ENCODE peak calls at places on chromosomes 12 and 14, in five cellular contexts. W is astrocyte, H is Peyer's patch, F is omental fat pad, A is WERI-Rb-1. D is an unnamed sample.

GRCh38 chr12:124361074-124361965 is 66.4 kb downstream of the RFLNA start:
- DNase-seq in W (no peak), H (peak), F (no peak), A (no peak), D (peak)

GRCh38 chr12:4564819-4565218 is 2.8 kb downstream of the DYRK4 start:
- DNase-seq in W (no peak), H (no peak), F (no peak), A (no peak), D (no peak)

GRCh38 chr14:65357091-65357490 is 55.4 kb upstream of the FUT8 start:
- DNase-seq in W (no peak), H (no peak), F (no peak), A (no peak), D (no peak)

GRCh38 chr14:49945448-49946319 is 52.8 kb downstream of the ARF6 start:
- DNase-seq in W (no peak), H (no peak), F (no peak), A (no peak), D (no peak)

GRCh38 chr14:73780391-73780790 is 66.2 kb upstream of the PNMA1 start:
- DNase-seq in W (no peak), H (no peak), F (no peak), A (no peak), D (no peak)

GRCh38 chr12:122182887-122183587 is at the start of gene LRRC43:
- DNase-seq in W (peak), H (peak), F (no peak), A (peak), D (no peak)

GRCh38 chr14:68822132-68822651 is 29.3 kb upstream of the ZFP36L1 start:
- DNase-seq in W (no peak), H (peak), F (no peak), A (no peak), D (no peak)

GRCh38 chr12:95017482-95017881 is 14.0 kb upstream of the NDUFA12 start:
- DNase-seq in W (no peak), H (no peak), F (no peak), A (no peak), D (no peak)

GRCh38 chr14:54048736-54049135 is 92.1 kb upstream of the BMP4 start:
- DNase-seq in W (no peak), H (no peak), F (no peak), A (no peak), D (no peak)

GRCh38 chr12:20440408-20440807 is 72.1 kb downstream of the PDE3A start:
- DNase-seq in W (no peak), H (no peak), F (no peak), A (no peak), D (no peak)

GRCh38 chr12:86774841-86775386 is 518.7 kb upstream of the MGAT4C start:
- DNase-seq in W (peak), H (no peak), F (no peak), A (no peak), D (peak)

GRCh38 chr14:50031534-50032313 is 84.6 kb downstream of the VCPKMT start:
- DNase-seq in W (peak), H (no peak), F (no peak), A (no peak), D (peak)

GRCh38 chr12:45708363-45708762 is 21.1 kb upstream of the ARID2 start:
- DNase-seq in W (no peak), H (no peak), F (no peak), A (no peak), D (no peak)

GRCh38 chr12:24584032-24584675 is 364.7 kb downstream of the BCAT1 start:
- DNase-seq in W (no peak), H (no peak), F (no peak), A (no peak), D (no peak)

GRCh38 chr12:114869091-114869834 is 185.3 kb upstream of the TBX3 start:
- DNase-seq in W (peak), H (no peak), F (no peak), A (no peak), D (peak)

GRCh38 chr12:16359512-16360491 is 12.4 kb downstream of the MGST1 start:
- DNase-seq in W (peak), H (peak), F (peak), A (peak), D (peak)

GRCh38 chr12:57838594-57839302 is 7.8 kb downstream of the CTDSP2 start:
- DNase-seq in W (no peak), H (no peak), F (no peak), A (no peak), D (peak)

GRCh38 chr14:32473476-32473875 is 144.4 kb downstream of the AKAP6 start:
- DNase-seq in W (peak), H (no peak), F (peak), A (no peak), D (peak)

GRCh38 chr12:100069795-100070194 is 72.9 kb downstream of the BLTP3B start:
- DNase-seq in W (no peak), H (no peak), F (no peak), A (no peak), D (no peak)

GRCh38 chr14:77024171-77024627 is 4.3 kb downstream of the IRF2BPL start:
- DNase-seq in W (peak), H (peak), F (no peak), A (no peak), D (peak)

GRCh38 chr12:16358896-16359295 is 11.5 kb downstream of the MGST1 start:
- DNase-seq in W (no peak), H (no peak), F (no peak), A (no peak), D (no peak)

GRCh38 chr14:61322011-61322798 is 826 bp downstream of the PRKCH start:
- DNase-seq in W (no peak), H (peak), F (no peak), A (no peak), D (no peak)

GRCh38 chr14:93319494-93319893 is 13.3 kb downstream of the BTBD7 start:
- DNase-seq in W (no peak), H (no peak), F (no peak), A (no peak), D (no peak)

GRCh38 chr14:55889124-55889523 is 229.1 kb upstream of the PELI2 start:
- DNase-seq in W (no peak), H (peak), F (no peak), A (no peak), D (no peak)

GRCh38 chr12:1797011-1797901 is 23.1 kb upstream of the LRTM2 start:
- DNase-seq in W (no peak), H (peak), F (peak), A (no peak), D (no peak)

GRCh38 chr14:97900187-97900586 is 1103.0 kb downstream of the VRK1 start:
- DNase-seq in W (no peak), H (no peak), F (no peak), A (no peak), D (no peak)

GRCh38 chr12:100356646-100357223 is at the start of gene SLC17A8:
- DNase-seq in W (no peak), H (no peak), F (no peak), A (no peak), D (no peak)

DNA sequence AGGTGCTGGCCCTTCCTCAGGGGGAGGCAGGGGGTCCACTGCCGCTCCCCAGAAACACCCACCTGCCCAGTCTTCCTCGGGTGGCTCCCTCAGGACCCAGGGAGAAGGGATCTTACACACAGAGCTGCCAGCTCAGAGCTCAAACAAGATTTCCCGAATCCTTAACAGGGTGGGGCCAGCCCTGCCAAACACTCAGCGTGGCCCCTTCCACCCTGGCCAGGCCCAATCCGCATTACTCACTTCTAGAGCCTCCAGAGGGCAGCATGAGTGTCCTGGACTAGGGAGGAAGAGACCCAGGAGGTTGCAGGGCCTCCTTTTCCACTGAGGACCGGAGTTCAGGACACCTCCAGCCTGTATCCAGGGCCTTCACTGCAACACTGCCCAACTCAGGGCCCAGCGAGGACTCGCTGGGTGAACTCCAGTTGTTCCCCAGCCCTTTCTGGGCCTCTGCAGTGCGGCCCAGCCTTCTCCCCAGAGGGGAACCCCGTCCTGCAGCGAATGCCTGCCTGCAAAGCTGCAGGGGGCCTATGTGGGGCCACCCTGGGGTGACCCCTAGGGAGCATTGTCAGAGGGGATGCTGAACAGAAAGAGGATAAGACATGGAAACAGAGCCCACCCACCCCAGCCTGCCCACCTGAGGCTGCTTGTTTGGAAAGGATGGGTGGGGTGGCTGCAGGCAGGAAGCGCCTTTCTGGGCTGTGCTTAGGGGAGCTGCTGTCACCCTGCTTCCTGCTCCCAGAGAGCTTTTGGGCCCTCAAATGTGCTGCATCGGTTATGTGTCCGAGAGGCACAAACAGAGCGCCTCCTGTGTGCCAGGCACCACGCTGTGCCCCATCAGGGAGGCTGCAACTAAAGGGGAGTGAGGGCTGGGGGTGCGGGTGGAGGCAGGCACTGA is 43.8 kb downstream of the CCNK start:
- DNase-seq in W (peak), H (no peak), F (no peak), A (peak), D (peak)
- TF ChIP-seq CTCF in W (no peak), H (no peak), F (no peak), A (peak), D (peak)

DNA sequence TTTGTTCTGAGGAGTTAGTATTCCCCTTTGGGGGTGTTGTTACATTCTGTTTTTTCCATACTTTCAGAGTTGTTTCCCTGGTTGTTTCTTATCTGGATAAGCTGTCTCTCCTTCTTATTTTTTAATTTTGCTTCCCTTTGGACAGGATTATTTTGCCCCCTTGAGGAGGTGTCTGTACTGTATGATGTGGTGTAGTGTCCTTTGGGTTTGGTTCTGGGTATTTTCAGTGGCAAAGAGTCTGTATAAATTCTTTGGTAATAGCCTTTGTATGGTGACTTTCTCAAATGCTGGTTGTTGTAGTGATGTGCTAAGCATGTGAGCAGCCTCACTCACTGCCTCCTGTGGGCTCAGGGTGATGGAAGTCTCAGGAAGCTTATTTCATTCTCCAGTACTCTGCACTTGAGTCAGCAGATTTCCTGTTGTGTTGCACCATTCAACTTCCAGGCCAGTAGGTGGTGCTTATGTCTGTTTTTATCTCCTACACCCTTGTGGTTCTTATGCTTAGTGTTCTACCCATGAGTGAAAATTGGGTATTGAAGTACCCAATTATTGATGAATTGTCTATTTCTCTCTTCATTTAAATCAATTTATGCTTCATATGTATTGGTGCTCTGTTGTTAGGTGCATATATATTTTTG is 103.3 kb upstream of the PMCH start:
- DNase-seq in W (peak), H (no peak), F (no peak), A (peak), D (peak)
- TF ChIP-seq CTCF in W (peak), H (peak), F (no peak), A (peak), D (peak)

DNA sequence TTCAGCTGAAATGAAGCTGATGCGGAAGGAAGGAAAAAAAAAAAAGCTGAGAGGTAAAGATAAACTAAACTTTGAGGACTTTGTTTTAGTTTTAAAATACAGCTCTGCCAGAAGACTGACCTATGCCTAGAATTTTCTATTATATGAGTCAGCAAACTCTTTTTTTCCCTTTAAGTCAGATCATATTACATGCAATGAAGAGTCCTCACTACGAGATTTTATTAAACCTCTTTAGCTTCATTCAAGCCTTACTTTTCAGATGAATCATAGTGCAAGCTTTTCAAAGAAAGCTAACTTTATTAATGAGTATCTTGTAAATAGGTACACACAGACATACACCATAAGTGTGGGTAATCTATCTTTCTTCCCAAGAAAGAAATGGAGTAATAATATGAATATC is 57.8 kb upstream of the FSCB start:
- DNase-seq in W (peak), H (no peak), F (no peak), A (no peak), D (peak)
- TF ChIP-seq CTCF in W (no peak), H (no peak), F (no peak), A (no peak), D (no peak)

GRCh38 chr12:12786716-12787601 is 1.5 kb downstream of the APOLD1 start:
- DNase-seq in W (peak), H (peak), F (no peak), A (peak), D (peak)
- TF ChIP-seq CTCF in W (no peak), H (peak), F (no peak), A (no peak), D (peak)

DNA sequence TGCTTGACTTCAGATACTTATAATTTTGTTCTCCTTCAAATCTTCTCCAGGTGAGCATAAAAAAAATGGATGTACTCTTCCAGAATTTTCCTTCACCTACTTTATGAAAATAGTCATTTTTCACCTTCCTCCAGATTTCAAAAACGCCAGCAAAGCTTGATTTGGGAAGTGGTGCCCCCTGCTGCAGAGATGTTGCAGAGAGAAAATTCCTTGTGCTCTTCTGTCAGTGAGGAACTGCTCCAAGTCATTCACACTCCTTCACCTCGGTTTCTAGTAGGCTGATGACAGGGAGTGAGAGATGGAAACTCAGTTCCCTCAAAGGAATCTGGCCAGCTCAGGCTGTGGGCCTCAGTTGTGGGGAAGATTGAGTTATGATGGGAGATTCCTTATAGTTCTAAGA is 24.2 kb upstream of the RNASE3 start:
- DNase-seq in W (no peak), H (no peak), F (no peak), A (no peak), D (peak)
- TF ChIP-seq CTCF in W (peak), H (no peak), F (no peak), A (peak), D (peak)

GRCh38 chr12:106032141-106032925 is 106.4 kb downstream of the NUAK1 start:
- DNase-seq in W (peak), H (no peak), F (no peak), A (no peak), D (peak)
- TF ChIP-seq CTCF in W (no peak), H (no peak), F (no peak), A (no peak), D (no peak)

GRCh38 chr12:21942377-21942703 is 1.1 kb upstream of the ABCC9 start:
- DNase-seq in W (no peak), H (no peak), F (no peak), A (no peak), D (no peak)

GRCh38 chr12:21940549-21940948 is 677 bp downstream of the ABCC9 start:
- DNase-seq in W (no peak), H (no peak), F (no peak), A (no peak), D (no peak)

GRCh38 chr12:21940972-21941521 is at the start of gene ABCC9:
- DNase-seq in W (peak), H (no peak), F (no peak), A (peak), D (peak)

GRCh38 chr12:21939435-21939834 is 1.8 kb downstream of the ABCC9 start:
- DNase-seq in W (no peak), H (no peak), F (no peak), A (no peak), D (peak)

GRCh38 chr12:21941522-21942376 is 523 bp upstream of the ABCC9 start:
- DNase-seq in W (peak), H (no peak), F (no peak), A (peak), D (peak)
- TF ChIP-seq CTCF in W (peak), H (no peak), F (no peak), A (peak), D (peak)

GRCh38 chr12:111253213-111253612 is 115.7 kb downstream of the PHETA1 start:
- DNase-seq in W (no peak), H (no peak), F (no peak), A (no peak), D (no peak)
- TF ChIP-seq CTCF in W (no peak), H (no peak), F (no peak), A (no peak), D (no peak)

DNA sequence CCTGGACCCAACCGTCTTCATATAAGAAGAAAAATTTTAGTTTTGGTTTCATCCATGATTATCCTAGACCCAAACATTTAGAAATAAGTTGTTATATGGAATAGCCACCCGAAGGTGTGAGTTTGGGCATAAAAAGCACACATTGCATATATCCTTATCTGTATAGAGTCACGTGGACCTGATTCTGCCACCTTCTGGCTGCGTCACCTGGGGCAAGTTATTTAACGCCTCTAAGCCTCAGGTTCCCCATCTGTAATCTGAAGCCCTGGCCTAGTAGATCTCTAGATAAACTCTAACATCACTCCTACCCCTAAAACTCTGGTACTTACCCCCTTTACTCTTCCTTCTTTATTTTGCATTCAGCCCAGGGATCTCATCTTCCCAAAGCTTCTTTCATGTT is 14.3 kb upstream of the KRT5 start:
- DNase-seq in W (no peak), H (no peak), F (no peak), A (no peak), D (no peak)
- TF ChIP-seq CTCF in W (no peak), H (no peak), F (no peak), A (no peak), D (no peak)

DNA sequence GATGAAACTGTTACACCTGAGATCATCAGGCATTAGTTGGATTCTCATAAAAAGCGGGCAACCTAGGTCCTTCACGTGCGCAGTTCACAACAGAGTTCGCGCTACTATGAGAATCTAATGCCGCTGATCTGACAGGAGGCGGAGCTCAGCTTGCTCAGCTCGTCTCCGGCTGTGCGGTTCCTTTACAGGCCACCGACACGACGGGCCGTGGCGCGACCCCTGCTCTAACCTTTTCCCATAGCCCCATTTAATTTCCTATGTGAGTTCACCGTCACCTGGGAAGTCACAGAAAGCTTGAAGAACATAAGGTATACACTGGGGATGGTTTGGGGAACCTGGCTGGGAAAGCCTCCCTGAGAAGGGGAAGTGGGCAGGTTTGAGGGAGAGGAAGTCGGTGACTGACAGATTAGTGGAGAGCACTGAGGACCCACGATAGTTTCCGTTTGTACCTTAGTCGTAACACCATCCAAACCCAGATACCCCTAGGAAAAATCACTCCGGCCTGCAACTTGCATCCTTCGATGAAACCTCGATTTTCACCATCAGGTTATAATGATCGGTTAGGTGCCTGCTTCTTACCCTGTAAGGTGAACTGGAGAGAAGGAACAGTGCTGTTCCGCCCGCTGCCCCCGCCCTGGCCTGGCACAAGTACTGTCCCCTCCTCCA is 2.8 kb upstream of the AAAS start:
- DNase-seq in W (no peak), H (peak), F (no peak), A (peak), D (no peak)
- TF ChIP-seq CTCF in W (no peak), H (no peak), F (no peak), A (no peak), D (no peak)

D was measured in fibroblast of the aortic adventitia.